ENCODE peak calls at places on chromosomes 12 and 14, in five cellular contexts. O is adipocyte, G is stomach, I is left lung, R is ascending aorta. L is an unnamed sample.

GRCh38 chr12:42921741-42922511 is 332.4 kb upstream of the PRICKLE1 start:
- DNase-seq in O (peak; percentile 34), G (no peak), I (no peak), R (no peak), L (no peak)

GRCh38 chr12:65785500-65785899 is 38.8 kb upstream of the HMGA2 start:
- DNase-seq in O (no peak), G (no peak), I (no peak), R (no peak), L (no peak)

GRCh38 chr14:77508249-77508648 is 9.6 kb upstream of the ISM2 start:
- DNase-seq in O (peak; percentile 61), G (no peak), I (no peak), R (no peak), L (no peak)

GRCh38 chr12:12442548-12443071 is 85.7 kb downstream of the BORCS5 start:
- DNase-seq in O (peak; percentile 39), G (no peak), I (no peak), R (no peak), L (no peak)

GRCh38 chr12:15603461-15604085 is 185.6 kb downstream of the EPS8 start:
- DNase-seq in O (no peak), G (no peak), I (no peak), R (no peak), L (no peak)

GRCh38 chr12:124551268-124552144 is 15.9 kb downstream of the NCOR2 start:
- DNase-seq in O (peak; percentile 67), G (peak; percentile 48), I (peak; percentile 93), R (peak; percentile 36), L (no peak)

GRCh38 chr14:50521912-50522341 is 10.4 kb downstream of the MAP4K5 start:
- DNase-seq in O (no peak), G (no peak), I (no peak), R (no peak), L (no peak)

GRCh38 chr12:25771062-25771461 is 187.4 kb upstream of the RASSF8 start:
- DNase-seq in O (peak; percentile 70), G (no peak), I (no peak), R (no peak), L (no peak)

GRCh38 chr12:5798242-5799015 is 146.6 kb downstream of the ANO2 start:
- DNase-seq in O (no peak), G (no peak), I (no peak), R (no peak), L (no peak)

GRCh38 chr14:89429206-89430091 is 12.4 kb upstream of the FOXN3 start:
- DNase-seq in O (peak; percentile 51), G (no peak), I (no peak), R (no peak), L (no peak)

GRCh38 chr12:10243803-10244520 is 31.3 kb downstream of the GABARAPL1 start:
- DNase-seq in O (no peak), G (no peak), I (no peak), R (no peak), L (no peak)

GRCh38 chr12:9036227-9036626 is 46.9 kb downstream of the KLRG1 start:
- DNase-seq in O (no peak), G (no peak), I (no peak), R (no peak), L (no peak)

GRCh38 chr12:71594214-71594948 is 69.3 kb downstream of the ZFC3H1 start:
- DNase-seq in O (no peak), G (peak; percentile 33), I (no peak), R (no peak), L (peak; percentile 49)

GRCh38 chr12:121060149-121061001 is 21.3 kb upstream of the OASL start:
- DNase-seq in O (peak; percentile 80), G (peak; percentile 48), I (no peak), R (no peak), L (no peak)

GRCh38 chr12:89951050-89951693 is 242.5 kb upstream of the ATP2B1 start:
- DNase-seq in O (peak; percentile 36), G (no peak), I (no peak), R (no peak), L (peak; percentile 19)

GRCh38 chr12:88624911-88625310 is 44.6 kb upstream of the KITLG start:
- DNase-seq in O (peak; percentile 82), G (no peak), I (no peak), R (no peak), L (no peak)

GRCh38 chr14:91252901-91253794 is 8.6 kb upstream of the GPR68 start:
- DNase-seq in O (peak; percentile 66), G (peak; percentile 54), I (peak; percentile 92), R (no peak), L (peak; percentile 58)

GRCh38 chr14:64910847-64911495 is 3.3 kb upstream of the CHURC1 start:
- DNase-seq in O (peak; percentile 81), G (no peak), I (no peak), R (no peak), L (peak; percentile 22)

GRCh38 chr14:59964251-59965007 is 44.5 kb downstream of the LRRC9 start:
- DNase-seq in O (peak; percentile 2), G (no peak), I (no peak), R (no peak), L (no peak)

GRCh38 chr14:95226801-95227200 is 69.5 kb upstream of the DICER1 start:
- DNase-seq in O (no peak), G (no peak), I (no peak), R (no peak), L (no peak)

GRCh38 chr14:80425686-80426085 is 214.4 kb upstream of the DIO2 start:
- DNase-seq in O (peak; percentile 80), G (no peak), I (no peak), R (no peak), L (no peak)

GRCh38 chr12:131327521-131328488 is 374.1 kb downstream of the ADGRD1 start:
- DNase-seq in O (no peak), G (no peak), I (peak; percentile 71), R (no peak), L (no peak)

GRCh38 chr12:227286-227915 is 13.4 kb upstream of the SLC6A12 start:
- DNase-seq in O (no peak), G (no peak), I (no peak), R (no peak), L (no peak)

GRCh38 chr14:104937694-104938365 is 13.2 kb downstream of the PLD4 start:
- DNase-seq in O (no peak), G (no peak), I (no peak), R (no peak), L (no peak)

GRCh38 chr14:74852922-74853530 is 22.9 kb downstream of the PROX2 start:
- DNase-seq in O (peak; percentile 95), G (no peak), I (no peak), R (no peak), L (no peak)

GRCh38 chr12:2691340-2692111 is 103.2 kb upstream of the FKBP4 start:
- DNase-seq in O (no peak), G (no peak), I (no peak), R (no peak), L (no peak)

GRCh38 chr12:96255077-96255476 is 60.9 kb downstream of the ELK3 start:
- DNase-seq in O (no peak), G (no peak), I (no peak), R (peak; percentile 51), L (no peak)

GRCh38 chr12:95336387-95337067 is 118.9 kb downstream of the VEZT start:
- DNase-seq in O (peak; percentile 92), G (peak; percentile 79), I (no peak), R (no peak), L (peak; percentile 81)

GRCh38 chr12:92943482-92944250 is 14.6 kb upstream of the EEA1 start:
- DNase-seq in O (peak; percentile 27), G (no peak), I (no peak), R (no peak), L (no peak)

GRCh38 chr14:102474934-102475333 is 34.6 kb downstream of the ANKRD9 start:
- DNase-seq in O (no peak), G (peak; percentile 35), I (peak; percentile 61), R (no peak), L (peak; percentile 68)

GRCh38 chr14:104392001-104392395 is 187.6 kb upstream of the C14orf180 start:
- DNase-seq in O (no peak), G (no peak), I (no peak), R (no peak), L (no peak)

GRCh38 chr12:89697256-89697655 is 11.4 kb downstream of the ATP2B1 start:
- DNase-seq in O (no peak), G (no peak), I (no peak), R (no peak), L (no peak)

GRCh38 chr14:93464271-93464670 is 33.5 kb downstream of the UNC79 start:
- DNase-seq in O (no peak), G (no peak), I (no peak), R (no peak), L (peak; percentile 68)

GRCh38 chr14:65958664-65959562 is 527.3 kb upstream of the CCDC196 start:
- DNase-seq in O (peak; percentile 65), G (no peak), I (no peak), R (no peak), L (no peak)

GRCh38 chr12:24707379-24707778 is 241.5 kb downstream of the BCAT1 start:
- DNase-seq in O (no peak), G (no peak), I (no peak), R (no peak), L (no peak)

GRCh38 chr14:68174446-68174845 is 354.9 kb downstream of the RAD51B start:
- DNase-seq in O (no peak), G (no peak), I (no peak), R (no peak), L (no peak)
- H3K4me1 ChIP-seq in O (peaks cover 24% of the 10 kb centered on the region), G (peaks cover 43% of the 10 kb centered on the region), I (no peaks in the 10 kb centered on the region), R (no peaks in the 10 kb centered on the region), L (no peaks in the 10 kb centered on the region)

GRCh38 chr12:28268830-28269229 is 78.6 kb downstream of the CCDC91 start:
- DNase-seq in O (no peak), G (no peak), I (no peak), R (no peak), L (no peak)
- H3K4me3 ChIP-seq in O (no peak overlapping the region), G (no peak overlapping the region), I (no peak overlapping the region), R (no peak overlapping the region), L (no peak overlapping the region)

GRCh38 chr12:105289114-105289904 is 41.2 kb upstream of the C12orf75 start:
- DNase-seq in O (no peak), G (no peak), I (no peak), R (no peak), L (no peak)

GRCh38 chr12:105294886-105295479 is 35.5 kb upstream of the C12orf75 start:
- DNase-seq in O (no peak), G (no peak), I (no peak), R (no peak), L (no peak)

GRCh38 chr12:105291531-105291930 is 39.0 kb upstream of the C12orf75 start:
- DNase-seq in O (no peak), G (no peak), I (no peak), R (no peak), L (no peak)

GRCh38 chr12:105294164-105294563 is 36.3 kb upstream of the C12orf75 start:
- DNase-seq in O (no peak), G (no peak), I (no peak), R (no peak), L (no peak)

DNA sequence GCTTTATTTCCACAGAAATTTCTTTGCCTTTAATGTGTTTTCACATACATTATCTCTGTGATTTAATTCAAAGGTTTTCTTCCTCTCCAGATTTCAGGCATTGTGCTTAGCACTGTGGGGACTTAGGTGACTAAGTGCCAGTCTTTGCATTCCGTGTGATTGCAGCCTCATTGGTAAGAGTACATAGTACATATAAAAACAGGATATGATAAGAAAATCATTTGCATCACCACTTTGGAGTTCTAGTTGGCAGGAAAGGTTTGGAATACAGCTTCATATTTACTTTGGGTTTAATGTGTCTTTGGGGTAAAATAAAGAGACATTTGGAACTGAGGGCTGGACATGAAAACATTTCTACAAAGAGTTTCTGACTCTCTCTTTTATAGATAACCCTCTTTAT is 37.8 kb upstream of the C12orf75 start:
- DNase-seq in O (no peak), G (no peak), I (no peak), R (no peak), L (no peak)
- H3K4me1 ChIP-seq in O (peaks cover 12% of the 10 kb centered on the region), G (no peaks in the 10 kb centered on the region), I (no peaks in the 10 kb centered on the region), R (peaks cover 8% of the 10 kb centered on the region), L (no peaks in the 10 kb centered on the region)

GRCh38 chr14:85531594-85532391 is 1.8 kb downstream of the FLRT2 start:
- DNase-seq in O (peak; percentile 94), G (peak; percentile 26), I (peak; percentile 80), R (no peak), L (peak; percentile 4)
- H3K4me3 ChIP-seq in O (peak overlapping the region; percentile 91), G (peak overlapping the region; percentile 53), I (peak overlapping the region; percentile 35), R (peak overlapping the region; percentile 74), L (no peak overlapping the region)

L was measured in BE2C.